ENCODE peak calls at places on chromosomes 2 and 18, in four cellular contexts. C, N, E and T are unnamed samples.

GRCh38 chr2:174686430-174686829 is 77.8 kb downstream of the CHRNA1 start:
- DNase-seq in C (no peak), N (no peak), E (no peak), T (no peak)

GRCh38 chr2:9703701-9704221 is 73.0 kb upstream of the YWHAQ start:
- DNase-seq in C (no peak), N (no peak), E (no peak), T (no peak)

GRCh38 chr2:134177351-134177931 is 76.4 kb upstream of the MGAT5 start:
- DNase-seq in C (no peak), N (no peak), E (no peak), T (no peak)

GRCh38 chr18:8549254-8549653 is 60.0 kb upstream of the RAB12 start:
- DNase-seq in C (no peak), N (no peak), E (no peak), T (no peak)

GRCh38 chr2:236282406-236282805 is 18.2 kb upstream of the ASB18 start:
- DNase-seq in C (no peak), N (no peak), E (no peak), T (no peak)

GRCh38 chr2:67346718-67347407 is 50.3 kb upstream of the ETAA1 start:
- DNase-seq in C (no peak), N (no peak), E (no peak), T (no peak)

GRCh38 chr18:22164337-22165048 is 4.9 kb upstream of the GATA6 start:
- DNase-seq in C (no peak), N (no peak), E (no peak), T (no peak)

GRCh38 chr2:66252002-66252545 is 182.9 kb upstream of the MEIS1 start:
- DNase-seq in C (no peak), N (no peak), E (no peak), T (no peak)

GRCh38 chr2:8197101-8197500 is 484.8 kb upstream of the ID2 start:
- DNase-seq in C (no peak), N (no peak), E (no peak), T (no peak)

GRCh38 chr2:104965900-104966299 is 72.0 kb upstream of the MRPS9 start:
- DNase-seq in C (no peak), N (no peak), E (peak; percentile 20), T (no peak)

GRCh38 chr2:73089270-73090030 is 17.9 kb upstream of the SFXN5 start:
- DNase-seq in C (no peak), N (no peak), E (no peak), T (no peak)

GRCh38 chr2:149559341-149560068 is 28.1 kb downstream of the MMADHC start:
- DNase-seq in C (no peak), N (no peak), E (no peak), T (no peak)

GRCh38 chr2:1140389-1141003 is 189.8 kb downstream of the SNTG2 start:
- DNase-seq in C (no peak), N (no peak), E (peak; percentile 24), T (no peak)

GRCh38 chr18:58183226-58183625 is 139.2 kb downstream of the NEDD4L start:
- DNase-seq in C (no peak), N (no peak), E (no peak), T (no peak)

GRCh38 chr2:46257476-46257875 is 39.7 kb upstream of the EPAS1 start:
- DNase-seq in C (no peak), N (peak; percentile 55), E (no peak), T (no peak)

GRCh38 chr2:234998404-234999211 is 46.8 kb downstream of the SH3BP4 start:
- DNase-seq in C (no peak), N (no peak), E (no peak), T (no peak)

GRCh38 chr2:230244211-230244610 is 18.7 kb downstream of the SP140 start:
- DNase-seq in C (no peak), N (no peak), E (no peak), T (no peak)

GRCh38 chr2:229901819-229902218 is 20.0 kb downstream of the TRIP12 start:
- DNase-seq in C (no peak), N (no peak), E (no peak), T (no peak)

GRCh38 chr2:135819211-135819610 is 17.8 kb downstream of the LCT start:
- DNase-seq in C (no peak), N (no peak), E (peak; percentile 26), T (no peak)

GRCh38 chr2:162457487-162457886 is 113.6 kb downstream of the GCA start:
- DNase-seq in C (no peak), N (no peak), E (no peak), T (no peak)

GRCh38 chr2:43102366-43103092 is 123.9 kb downstream of the ZFP36L2 start:
- DNase-seq in C (no peak), N (no peak), E (no peak), T (no peak)

GRCh38 chr18:63297678-63298392 is 21.7 kb downstream of the BCL2 start:
- DNase-seq in C (no peak), N (no peak), E (no peak), T (no peak)

GRCh38 chr2:2800697-2801096 is 469.6 kb upstream of the MYT1L start:
- DNase-seq in C (no peak), N (no peak), E (no peak), T (no peak)

DNA sequence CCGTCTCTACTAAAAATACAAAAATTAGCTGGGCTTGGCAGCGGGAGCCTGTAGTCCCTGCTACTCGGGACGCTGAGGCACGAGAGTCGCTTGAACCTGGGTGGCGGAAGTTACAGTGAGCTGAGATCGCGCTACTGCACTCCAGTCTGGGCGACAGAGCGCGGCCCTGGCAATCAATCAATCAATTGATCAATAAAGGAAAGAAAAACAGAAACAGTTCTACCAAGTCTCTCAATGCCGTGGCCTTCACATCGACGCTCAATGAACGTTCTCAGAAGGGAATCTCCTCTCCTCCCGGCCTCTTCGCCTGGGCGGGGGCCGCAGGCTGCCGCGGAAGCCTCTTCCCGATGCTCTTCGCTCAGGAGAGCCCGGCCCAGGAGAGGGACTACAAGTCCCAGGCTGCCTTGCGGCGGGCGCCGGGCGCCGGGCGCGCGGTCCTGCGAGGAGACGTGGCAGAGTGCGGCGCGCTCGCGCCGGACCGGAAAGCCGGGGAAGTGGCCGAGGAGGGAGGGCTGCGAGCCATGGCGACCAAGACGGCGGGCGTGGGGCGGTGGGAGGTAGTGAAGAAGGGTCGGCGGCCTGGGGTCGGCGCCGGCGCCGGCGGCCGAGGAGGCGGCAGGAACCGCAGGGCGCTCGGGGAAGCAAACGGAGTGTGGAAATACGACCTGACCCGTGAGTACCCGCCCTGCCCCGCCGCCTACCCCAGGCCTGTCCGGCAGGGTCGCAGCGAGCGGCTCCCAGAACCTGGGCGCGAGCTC is at the start of gene TMEM214:
- DNase-seq in C (peak; percentile 46), N (peak; percentile 81), E (peak; percentile 87), T (peak; percentile 57)
- TF ChIP-seq CTCF in C (peak; percentile 9), N (no peak), E (no peak), T (peak; percentile 11)

GRCh38 chr2:74514368-74515270 is at the start of gene TLX2:
- DNase-seq in C (no peak), N (no peak), E (no peak), T (no peak)

GRCh38 chr2:74516650-74517049 is 2.4 kb downstream of the TLX2 start:
- DNase-seq in C (no peak), N (no peak), E (no peak), T (no peak)

GRCh38 chr2:74513605-74514367 is 464 bp upstream of the TLX2 start:
- DNase-seq in C (no peak), N (no peak), E (no peak), T (no peak)

GRCh38 chr2:74515271-74516069 is 1.2 kb downstream of the TLX2 start:
- DNase-seq in C (no peak), N (no peak), E (no peak), T (no peak)

GRCh38 chr2:74516070-74516633 is 1.9 kb downstream of the TLX2 start:
- DNase-seq in C (no peak), N (no peak), E (no peak), T (peak; percentile 30)
- H3K4me3 ChIP-seq in C (peak overlapping the region; percentile 20), N (no peak overlapping the region), E (no peak overlapping the region), T (peak overlapping the region; percentile 37)

GRCh38 chr18:37335337-37335736 is 230.3 kb downstream of the CELF4 start:
- DNase-seq in C (no peak), N (no peak), E (no peak), T (no peak)
- TF ChIP-seq CTCF in C (no peak), N (no peak), E (no peak), T (peak; percentile 9)

GRCh38 chr2:25255745-25256485 is 85.8 kb downstream of the DNMT3A start:
- DNase-seq in C (no peak), N (no peak), E (no peak), T (no peak)

GRCh38 chr2:25257032-25257455 is 84.7 kb downstream of the DNMT3A start:
- DNase-seq in C (no peak), N (no peak), E (no peak), T (no peak)

GRCh38 chr2:25254961-25255360 is 86.6 kb upstream of the POMC start:
- DNase-seq in C (no peak), N (no peak), E (no peak), T (no peak)

GRCh38 chr2:25257931-25258771 is 83.6 kb downstream of the DNMT3A start:
- DNase-seq in C (no peak), N (no peak), E (no peak), T (no peak)

DNA sequence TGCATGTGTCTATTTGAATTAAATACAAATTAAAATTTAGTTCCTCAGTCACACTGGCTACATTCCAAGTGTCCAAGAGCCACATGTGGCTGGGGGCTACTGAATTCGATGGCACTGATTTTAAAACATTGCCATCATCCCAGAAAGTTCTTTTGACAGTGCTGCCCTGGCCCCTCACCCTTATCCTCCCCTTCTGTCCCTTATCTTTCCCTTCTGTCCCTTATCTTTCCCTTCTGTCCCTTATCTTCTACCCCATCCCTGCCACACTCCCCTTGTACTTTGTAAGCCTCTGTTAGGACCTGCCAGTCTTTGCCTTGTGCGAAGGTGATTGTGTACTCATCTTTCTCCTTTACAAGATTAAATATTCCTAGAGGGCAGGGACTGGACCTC is 85.2 kb downstream of the DNMT3A start:
- DNase-seq in C (no peak), N (no peak), E (no peak), T (no peak)
- H3K4me3 ChIP-seq in C (no peak overlapping the region), N (no peak overlapping the region), E (no peak overlapping the region), T (no peak overlapping the region)

GRCh38 chr2:219496781-219497494 is 1.8 kb upstream of the GMPPA start:
- DNase-seq in C (no peak), N (no peak), E (no peak), T (no peak)

GRCh38 chr2:219494952-219495530 is 3.6 kb upstream of the GMPPA start:
- DNase-seq in C (no peak), N (no peak), E (no peak), T (no peak)

GRCh38 chr2:219496247-219496646 is 2.4 kb upstream of the GMPPA start:
- DNase-seq in C (no peak), N (no peak), E (no peak), T (no peak)

GRCh38 chr2:219497495-219498279 is 1.0 kb upstream of the GMPPA start:
- DNase-seq in C (peak; percentile 27), N (no peak), E (no peak), T (peak; percentile 15)

GRCh38 chr2:219495531-219496122 is 3.1 kb upstream of the GMPPA start:
- DNase-seq in C (no peak), N (peak; percentile 19), E (peak; percentile 83), T (peak; percentile 31)
- TF ChIP-seq CTCF in C (peak; percentile 45), N (peak; percentile 55), E (peak; percentile 83), T (peak; percentile 52)

GRCh38 chr2:223052710-223053261 is 796 bp downstream of the KCNE4 start:
- DNase-seq in C (no peak), N (no peak), E (no peak), T (no peak)
- H3K4me3 ChIP-seq in C (peak overlapping the region; percentile 31), N (no peak overlapping the region), E (no peak overlapping the region), T (no peak overlapping the region)